ENCODE peak calls at places on chromosome 1, in ten cellular contexts. X, T, E, G, R, J, A, P, B and I are unnamed samples.

GRCh38 chr1:156123356-156124196 is 9.1 kb downstream of the LMNA start:
- DNase-seq in R (peak; percentile 67), B (peak; percentile 96), X (peak; percentile 97), G (peak; percentile 49), A (peak; percentile 95), P (peak; percentile 63), J (peak; percentile 99), E (peak; percentile 59), T (peak; percentile 42), I (peak; percentile 89)

GRCh38 chr1:16625497-16626408 is 12.4 kb upstream of the NBPF1 start:
- DNase-seq in X (no peak), P (no peak), E (no peak), G (no peak), J (no peak), B (no peak), A (peak; percentile 55), T (no peak), R (no peak), I (no peak)

GRCh38 chr1:6511461-6512244 is 20.2 kb upstream of the PLEKHG5 start:
- DNase-seq in B (no peak), P (no peak), J (no peak), X (no peak), T (no peak), E (no peak), A (no peak), R (no peak), G (no peak), I (no peak)

GRCh38 chr1:21077085-21077484 is 99.6 kb downstream of the EIF4G3 start:
- DNase-seq in R (no peak), J (no peak), A (no peak), P (no peak), G (no peak), E (no peak), B (no peak), T (no peak), X (peak; percentile 63), I (no peak)

GRCh38 chr1:185960377-185961151 is 226.4 kb downstream of the HMCN1 start:
- DNase-seq in E (no peak), B (no peak), A (no peak), T (no peak), R (no peak), G (no peak), X (no peak), P (no peak), J (peak; percentile 19), I (no peak)

GRCh38 chr1:97461782-97462181 is 459.1 kb downstream of the DPYD start:
- DNase-seq in X (no peak), A (no peak), J (peak; percentile 39), B (no peak), E (no peak), R (no peak), G (no peak), P (no peak), T (no peak), I (no peak)

GRCh38 chr1:16146888-16147614 is 8.8 kb downstream of the EPHA2 start:
- DNase-seq in X (no peak), J (no peak), R (no peak), E (peak; percentile 82), A (no peak), P (no peak), G (no peak), T (no peak), B (no peak), I (no peak)

GRCh38 chr1:15714438-15715136 is 21.5 kb upstream of the SLC25A34 start:
- DNase-seq in A (no peak), J (no peak), B (no peak), G (no peak), P (no peak), R (no peak), T (no peak), X (peak; percentile 42), E (peak; percentile 55), I (no peak)

GRCh38 chr1:5754079-5754431 is 238.2 kb downstream of the NPHP4 start:
- DNase-seq in E (no peak), P (no peak), J (no peak), X (no peak), G (no peak), R (no peak), B (no peak), T (no peak), A (no peak), I (no peak)

GRCh38 chr1:26788836-26789611 is 1.3 kb downstream of the PIGV start:
- DNase-seq in P (peak; percentile 81), T (peak; percentile 78), X (peak; percentile 74), J (peak; percentile 85), G (peak; percentile 85), R (peak; percentile 87), A (peak; percentile 90), E (peak; percentile 86), B (peak; percentile 86), I (peak; percentile 88)

GRCh38 chr1:246587606-246588005 is 21.4 kb downstream of the CNST start:
- DNase-seq in X (no peak), A (no peak), E (no peak), R (no peak), T (no peak), J (no peak), B (no peak), G (no peak), P (no peak), I (no peak)

GRCh38 chr1:207186503-207186902 is 82.5 kb downstream of the C4BPA start:
- DNase-seq in J (no peak), P (no peak), G (no peak), T (no peak), R (no peak), A (no peak), E (no peak), X (peak; percentile 83), B (no peak), I (no peak)

GRCh38 chr1:65791860-65792670 is 630 bp upstream of the PDE4B start:
- DNase-seq in J (no peak), P (no peak), T (peak; percentile 9), A (peak; percentile 46), R (no peak), X (peak; percentile 1), E (peak; percentile 23), G (no peak), B (no peak), I (no peak)

GRCh38 chr1:82979593-82980230 is 1019.2 kb downstream of the TTLL7 start:
- DNase-seq in X (no peak), P (no peak), E (no peak), R (no peak), A (no peak), T (no peak), G (no peak), B (no peak), J (peak; percentile 48), I (no peak)

GRCh38 chr1:119133987-119134386 is 6.5 kb downstream of the WARS2 start:
- DNase-seq in B (no peak), T (no peak), G (no peak), X (peak; percentile 40), A (no peak), E (no peak), R (no peak), P (no peak), J (no peak), I (no peak)

GRCh38 chr1:25343872-25344271 is 5.7 kb downstream of the TMEM50A start:
- DNase-seq in X (peak; percentile 80), J (no peak), R (no peak), B (no peak), A (no peak), E (no peak), T (no peak), P (no peak), G (no peak), I (peak; percentile 26)

GRCh38 chr1:20282544-20282943 is 8.1 kb upstream of the VWA5B1 start:
- DNase-seq in R (no peak), E (no peak), J (no peak), P (no peak), G (no peak), X (no peak), B (no peak), T (no peak), A (no peak), I (no peak)